ENCODE peak calls at places on chromosomes 6 and 20, in six cellular contexts. O, Q, M, Y, L and D are unnamed samples. For H3K36me3 and H3K4me1, the result is how much of the 10 kb centered on the place peaks cover.

GRCh38 chr6:165552248-165552736 is 110.7 kb downstream of the PDE10A start:
- DNase-seq in O (no peak), Q (no peak), M (no peak), Y (no peak), L (no peak), D (no peak)

GRCh38 chr20:25538838-25539665 is 46.3 kb downstream of the NINL start:
- DNase-seq in O (no peak), Q (no peak), M (no peak), Y (no peak), L (no peak), D (no peak)

GRCh38 chr6:156396068-156396771 is 381.0 kb upstream of the ARID1B start:
- DNase-seq in O (no peak), Q (peak), M (no peak), Y (no peak), L (no peak), D (no peak)

GRCh38 chr6:68628156-68628555 is 6.9 kb upstream of the ADGRB3 start:
- DNase-seq in O (no peak), Q (no peak), M (no peak), Y (no peak), L (no peak), D (no peak)

GRCh38 chr6:101626264-101626663 is 232.8 kb downstream of the GRIK2 start:
- DNase-seq in O (no peak), Q (no peak), M (no peak), Y (no peak), L (no peak), D (no peak)

GRCh38 chr20:19757973-19758887 is at the start of gene RIN2:
- DNase-seq in O (peak), Q (no peak), M (peak), Y (no peak), L (peak), D (peak)

GRCh38 chr20:47484303-47484702 is 17.4 kb upstream of the NCOA3 start:
- DNase-seq in O (no peak), Q (no peak), M (no peak), Y (no peak), L (no peak), D (no peak)

GRCh38 chr20:63042448-63043071 is 35.8 kb upstream of the BHLHE23 start:
- DNase-seq in O (peak), Q (no peak), M (peak), Y (no peak), L (no peak), D (no peak)

GRCh38 chr6:78551361-78551760 is 316.0 kb upstream of the IRAK1BP1 start:
- DNase-seq in O (no peak), Q (no peak), M (no peak), Y (no peak), L (no peak), D (no peak)

GRCh38 chr20:32534661-32535240 is 50.4 kb downstream of the NOL4L start:
- DNase-seq in O (peak), Q (peak), M (no peak), Y (no peak), L (no peak), D (no peak)

GRCh38 chr20:13149371-13149770 is 71.7 kb upstream of the ISM1 start:
- DNase-seq in O (no peak), Q (no peak), M (no peak), Y (no peak), L (no peak), D (no peak)

GRCh38 chr6:75210885-75211739 is 5.3 kb upstream of the COL12A1 start:
- DNase-seq in O (no peak), Q (peak), M (no peak), Y (no peak), L (no peak), D (peak)

GRCh38 chr6:38771111-38771694 is 56.1 kb downstream of the DNAH8 start:
- DNase-seq in O (no peak), Q (no peak), M (no peak), Y (no peak), L (peak), D (no peak)

GRCh38 chr6:133707456-133707855 is 181.5 kb upstream of the TCF21 start:
- DNase-seq in O (no peak), Q (no peak), M (no peak), Y (no peak), L (no peak), D (no peak)

GRCh38 chr6:49720372-49720771 is 7.0 kb upstream of the CRISP2 start:
- DNase-seq in O (no peak), Q (no peak), M (no peak), Y (no peak), L (no peak), D (no peak)

GRCh38 chr6:160972111-160972510 is 19.5 kb upstream of the MAP3K4 start:
- DNase-seq in O (no peak), Q (no peak), M (no peak), Y (no peak), L (peak), D (no peak)

GRCh38 chr20:31721408-31722332 is 998 bp downstream of the BCL2L1 start:
- DNase-seq in O (peak), Q (no peak), M (peak), Y (no peak), L (no peak), D (peak)

GRCh38 chr20:43389231-43389630 is 68.5 kb upstream of the SRSF6 start:
- DNase-seq in O (peak), Q (no peak), M (no peak), Y (no peak), L (no peak), D (no peak)

DNA sequence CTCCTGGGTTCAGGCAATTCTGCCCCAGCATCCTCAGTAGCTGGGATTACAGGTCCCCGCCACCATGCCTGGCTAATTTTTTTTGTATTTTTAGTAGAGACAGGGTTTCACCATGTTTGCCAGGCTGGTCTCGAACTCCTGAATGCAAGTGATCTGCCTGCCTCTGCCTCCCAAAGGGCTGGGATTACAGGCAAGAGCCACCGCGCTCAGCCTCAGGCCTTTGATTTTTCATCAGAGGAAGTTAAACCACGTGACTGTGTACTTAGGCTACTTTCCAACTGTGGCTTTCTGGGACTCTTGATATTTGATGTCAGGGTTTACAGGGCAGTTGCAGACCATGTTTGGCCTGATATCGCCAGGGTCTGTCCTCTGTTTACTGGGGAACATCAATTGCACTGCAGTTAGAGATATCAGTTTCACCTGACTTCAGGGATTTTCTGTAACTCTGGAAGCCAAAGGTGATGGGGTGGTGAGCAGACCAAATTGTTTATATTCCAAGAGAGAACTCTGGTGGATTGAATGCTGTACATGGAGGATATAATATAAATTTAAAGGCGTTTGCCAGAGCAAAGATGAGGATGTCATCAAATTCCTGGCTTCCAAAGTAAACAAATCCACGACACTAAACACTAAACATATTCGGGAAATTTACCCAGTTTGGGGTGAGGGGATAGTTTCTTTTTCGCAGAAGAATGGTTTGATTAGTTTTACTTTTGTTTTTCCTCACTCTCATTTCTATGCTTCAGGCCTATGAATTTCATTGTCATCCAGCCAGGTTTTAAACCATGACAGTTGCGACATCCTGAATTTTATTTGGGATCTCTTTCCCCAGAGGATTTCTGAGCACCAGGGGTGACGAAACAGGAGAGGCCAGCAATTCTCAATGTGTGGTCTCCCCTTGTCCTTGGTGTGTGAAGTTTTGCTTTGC is 4.2 kb downstream of the PSMF1 start:
- DNase-seq in O (peak), Q (no peak), M (no peak), Y (no peak), L (no peak), D (no peak)
- H3K36me3 ChIP-seq in O (half or more), Q (under half), M (under half), Y (under half), L (under half), D (under half)

GRCh38 chr6:14117158-14118090 is at the start of gene CD83:
- DNase-seq in O (peak), Q (peak), M (peak), Y (peak), L (no peak), D (peak)
- H3K4me3 ChIP-seq in O (peak), Q (peak), M (peak), Y (peak), L (peak), D (peak)

GRCh38 chr20:49685161-49685601 is 28.5 kb downstream of the B4GALT5 start:
- DNase-seq in O (no peak), Q (no peak), M (no peak), Y (no peak), L (no peak), D (no peak)

GRCh38 chr20:49682798-49683197 is 30.9 kb downstream of the B4GALT5 start:
- DNase-seq in O (no peak), Q (no peak), M (no peak), Y (no peak), L (no peak), D (no peak)

GRCh38 chr20:49680475-49680874 is 33.2 kb downstream of the B4GALT5 start:
- DNase-seq in O (no peak), Q (no peak), M (no peak), Y (no peak), L (no peak), D (no peak)

GRCh38 chr20:49684335-49684997 is 29.2 kb downstream of the B4GALT5 start:
- DNase-seq in O (peak), Q (no peak), M (no peak), Y (no peak), L (no peak), D (no peak)

DNA sequence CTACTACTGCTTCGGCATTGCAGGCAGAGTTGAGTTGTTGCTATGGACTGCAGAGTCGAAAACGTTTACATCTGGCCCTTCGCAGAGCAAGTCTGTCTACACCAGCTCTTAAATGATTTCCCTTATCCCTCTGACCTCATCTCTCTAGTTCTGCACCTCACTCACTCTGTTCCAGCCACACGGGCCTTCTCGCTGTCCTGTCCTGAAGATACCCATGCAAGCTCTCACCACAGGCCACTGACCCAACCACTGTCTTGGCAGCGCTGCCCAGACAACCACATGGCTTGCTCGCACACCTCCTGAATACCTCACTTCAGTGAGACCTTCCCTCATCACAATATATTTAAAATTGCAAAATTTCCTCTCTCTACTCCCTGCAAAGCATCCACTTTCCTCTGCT is 31.4 kb downstream of the B4GALT5 start:
- DNase-seq in O (no peak), Q (no peak), M (no peak), Y (no peak), L (no peak), D (no peak)
- H3K4me1 ChIP-seq in O (half or more), Q (under half), M (under half), Y (under half), L (under half), D (half or more)

DNA sequence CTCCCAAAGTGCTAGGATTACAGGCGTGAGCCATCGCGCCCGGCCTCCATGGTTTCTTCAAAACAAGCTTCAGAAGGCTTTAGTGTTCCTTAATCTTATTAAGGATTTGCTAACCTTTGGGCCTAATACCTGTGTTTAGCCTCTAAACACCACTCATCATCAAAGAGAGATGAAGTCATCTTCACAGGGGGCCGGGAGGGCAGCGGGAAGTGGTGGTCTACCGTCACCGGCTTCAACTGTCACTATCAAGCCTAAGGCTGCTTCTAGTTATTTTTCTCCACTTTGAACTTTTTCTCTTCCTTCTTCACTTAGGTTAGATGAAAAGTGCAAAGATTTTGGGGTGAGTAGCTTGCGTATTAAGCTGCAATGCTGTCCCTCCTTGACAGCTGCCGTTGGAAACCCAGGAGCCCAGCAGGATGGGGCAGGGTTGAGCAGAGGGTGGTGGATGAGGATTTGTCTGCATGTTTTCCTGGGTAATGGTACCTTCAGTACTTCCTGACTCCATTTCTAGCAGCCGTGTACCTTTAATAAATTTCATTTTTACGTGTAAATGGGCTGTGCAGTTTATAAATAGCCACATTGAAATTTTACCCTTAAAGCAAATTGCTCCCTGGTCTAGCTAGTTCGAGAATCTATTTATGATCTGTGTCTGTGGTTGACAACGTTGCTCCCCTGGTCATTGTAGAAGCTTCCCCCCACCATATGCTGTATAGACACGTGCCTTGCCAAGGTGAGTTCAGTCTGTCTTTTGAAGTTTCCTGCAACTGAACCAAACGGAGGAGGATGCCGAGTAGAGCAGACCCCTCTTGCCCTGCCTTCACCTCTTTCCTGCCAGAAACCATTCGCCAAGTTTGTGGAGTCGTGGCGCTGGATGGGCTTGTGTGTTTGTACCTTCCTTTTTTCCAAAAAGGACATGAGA is 64.8 kb downstream of the SYNJ2 start:
- DNase-seq in O (peak), Q (no peak), M (peak), Y (no peak), L (no peak), D (no peak)
- H3K36me3 ChIP-seq in O (under half), Q (under half), M (under half), Y (under half), L (under half), D (under half)

GRCh38 chr6:116666869-116667268 is 1.7 kb downstream of the ZUP1 start:
- DNase-seq in O (no peak), Q (no peak), M (no peak), Y (no peak), L (no peak), D (no peak)
- H3K4me3 ChIP-seq in O (no peak), Q (peak), M (no peak), Y (no peak), L (peak), D (no peak)

GRCh38 chr6:137879885-137880430 is 12.9 kb downstream of the TNFAIP3 start:
- DNase-seq in O (no peak), Q (no peak), M (no peak), Y (no peak), L (no peak), D (no peak)

GRCh38 chr6:137878810-137879285 is 11.8 kb downstream of the TNFAIP3 start:
- DNase-seq in O (peak), Q (no peak), M (peak), Y (no peak), L (no peak), D (no peak)

GRCh38 chr6:137880633-137881521 is 13.8 kb downstream of the TNFAIP3 start:
- DNase-seq in O (no peak), Q (no peak), M (no peak), Y (peak), L (no peak), D (no peak)

GRCh38 chr6:137878070-137878809 is 11.2 kb downstream of the TNFAIP3 start:
- DNase-seq in O (no peak), Q (no peak), M (no peak), Y (no peak), L (no peak), D (no peak)

GRCh38 chr6:137879301-137879700 is 12.2 kb downstream of the TNFAIP3 start:
- DNase-seq in O (no peak), Q (no peak), M (no peak), Y (no peak), L (no peak), D (no peak)
- H3K4me1 ChIP-seq in O (under half), Q (half or more), M (under half), Y (under half), L (under half), D (under half)

GRCh38 chr6:33443619-33444504 is 10.5 kb upstream of the ZBTB9 start:
- DNase-seq in O (no peak), Q (no peak), M (no peak), Y (no peak), L (no peak), D (no peak)
- H3K36me3 ChIP-seq in O (under half), Q (under half), M (under half), Y (under half), L (under half), D (under half)

DNA sequence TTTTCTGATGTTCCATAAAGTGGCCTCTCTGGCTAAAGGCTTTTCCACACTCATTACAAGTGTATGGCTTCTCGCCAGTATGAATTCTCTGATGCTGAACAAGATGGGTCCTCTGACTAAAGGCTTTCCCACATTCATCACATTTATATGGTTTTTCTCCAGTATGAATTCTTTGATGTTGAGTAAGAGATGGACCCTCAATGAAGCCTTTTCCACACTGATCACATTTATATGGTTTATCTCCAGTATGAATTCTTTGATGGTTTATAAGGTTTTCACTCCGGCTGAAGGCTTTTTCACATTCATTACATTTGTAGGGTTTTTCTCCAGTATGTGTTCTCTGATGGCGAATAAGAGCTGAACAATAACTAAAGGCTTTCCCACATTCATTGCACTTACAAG is 20.4 kb downstream of the ZNF184 start:
- DNase-seq in O (no peak), Q (no peak), M (no peak), Y (no peak), L (no peak), D (no peak)
- H3K4me3 ChIP-seq in O (no peak), Q (peak), M (no peak), Y (no peak), L (no peak), D (no peak)

GRCh38 chr20:58616411-58616810 is 34.7 kb upstream of the STX16 start:
- DNase-seq in O (no peak), Q (no peak), M (no peak), Y (no peak), L (no peak), D (no peak)
- H3K4me1 ChIP-seq in O (under half), Q (under half), M (under half), Y (under half), L (under half), D (under half)